ENCODE peak calls at places on chromosomes 1 and 21, in nine cellular contexts. G is MM.1S; L is CD4-positive, CD25-positive, alpha-beta regulatory T cell; F is esophagus squamous epithelium; Q is HCT116; Y is psoas muscle; M is AG04450; X is brain microvascular endothelial cell; V is IMR-90. W is an unnamed sample.

GRCh38 chr1:231935856-231936255 is 309.3 kb downstream of the DISC1 start:
- DNase-seq in G (no peak), M (no peak), X (no peak), V (no peak), F (no peak), Q (no peak), Y (no peak), L (no peak), W (no peak)

GRCh38 chr1:212281589-212281988 is 3.6 kb upstream of the PPP2R5A start:
- DNase-seq in F (no peak), X (no peak), V (peak), M (peak), G (no peak), Y (no peak), Q (no peak), L (no peak), W (no peak)

GRCh38 chr1:203187306-203188264 is 1.1 kb upstream of the CHI3L1 start:
- DNase-seq in Y (no peak), Q (no peak), G (no peak), F (no peak), M (no peak), V (no peak), L (no peak), X (no peak), W (no peak)

GRCh38 chr1:20008391-20008841 is 29.0 kb upstream of the PLA2G2A start:
- DNase-seq in L (no peak), M (no peak), G (no peak), Q (no peak), X (no peak), Y (no peak), F (no peak), V (no peak), W (no peak)

GRCh38 chr1:116503535-116504307 is 67.1 kb downstream of the CD58 start:
- DNase-seq in G (no peak), X (no peak), Y (no peak), V (no peak), L (no peak), F (no peak), Q (no peak), M (no peak), W (no peak)

GRCh38 chr1:90712931-90713618 is 4.0 kb downstream of the BARHL2 start:
- DNase-seq in X (no peak), L (no peak), M (no peak), G (no peak), Y (no peak), F (no peak), V (no peak), Q (no peak), W (no peak)

GRCh38 chr1:101238041-101238515 is 1.3 kb downstream of the S1PR1 start:
- DNase-seq in M (no peak), F (no peak), V (no peak), L (peak), Y (no peak), X (no peak), Q (no peak), G (no peak), W (no peak)

GRCh38 chr1:185645686-185646085 is 88.5 kb upstream of the HMCN1 start:
- DNase-seq in G (no peak), F (no peak), V (peak), X (no peak), M (no peak), Q (no peak), Y (no peak), L (no peak), W (no peak)

GRCh38 chr1:91872560-91873081 is 13.3 kb downstream of the TGFBR3 start:
- DNase-seq in F (no peak), L (no peak), X (no peak), M (no peak), G (no peak), Q (no peak), V (no peak), Y (no peak), W (no peak)

GRCh38 chr21:34522284-34522683 is 10.3 kb upstream of the KCNE1 start:
- DNase-seq in M (no peak), G (no peak), L (no peak), X (no peak), V (no peak), Q (no peak), Y (no peak), F (no peak), W (no peak)

GRCh38 chr1:220796530-220796929 is 9.8 kb downstream of the MTARC1 start:
- DNase-seq in F (no peak), L (no peak), X (no peak), M (no peak), V (no peak), G (no peak), Y (no peak), Q (no peak), W (no peak)

GRCh38 chr1:32886012-32886827 is at the start of gene HPCA:
- DNase-seq in V (peak), Q (no peak), G (peak), Y (peak), X (peak), F (no peak), L (no peak), M (no peak), W (no peak)

GRCh38 chr1:227945891-227946623 is 1.7 kb downstream of the WNT9A start:
- DNase-seq in X (peak), G (peak), L (no peak), Q (peak), V (peak), F (no peak), Y (peak), M (no peak), W (peak)

GRCh38 chr1:156964431-156964830 is 44.0 kb downstream of the LRRC71 start:
- DNase-seq in M (no peak), L (no peak), F (no peak), G (no peak), X (no peak), Y (no peak), Q (no peak), V (peak), W (no peak)

GRCh38 chr1:76764638-76765572 is 102.4 kb upstream of the ST6GALNAC5 start:
- DNase-seq in G (no peak), Q (no peak), X (no peak), M (no peak), Y (no peak), L (no peak), V (no peak), F (no peak), W (no peak)

GRCh38 chr21:34558166-34558565 is 46.2 kb upstream of the KCNE1 start:
- DNase-seq in G (no peak), V (no peak), Q (no peak), M (no peak), F (no peak), X (no peak), Y (no peak), L (no peak), W (peak)

GRCh38 chr1:219379691-219380090 is 206.0 kb downstream of the LYPLAL1 start:
- DNase-seq in G (no peak), Y (no peak), F (no peak), X (no peak), Q (no peak), L (no peak), M (no peak), V (no peak), W (no peak)

GRCh38 chr1:163414778-163415177 is 93.0 kb downstream of the NUF2 start:
- DNase-seq in V (no peak), X (no peak), M (no peak), F (no peak), Y (no peak), G (no peak), Q (no peak), L (no peak), W (no peak)

GRCh38 chr1:215257280-215257679 is 174.7 kb downstream of the KCNK2 start:
- DNase-seq in L (no peak), M (no peak), F (no peak), X (no peak), Y (no peak), G (no peak), Q (no peak), V (peak), W (no peak)

GRCh38 chr21:26106562-26106961 is 64.0 kb downstream of the APP start:
- DNase-seq in Q (no peak), X (no peak), G (no peak), Y (no peak), V (no peak), L (no peak), F (no peak), M (no peak), W (no peak)

GRCh38 chr1:195717651-195718050 is 890.6 kb downstream of the KCNT2 start:
- DNase-seq in F (no peak), G (no peak), M (no peak), X (no peak), Q (peak), Y (no peak), L (no peak), V (peak), W (no peak)

GRCh38 chr1:160472112-160472511 is 50.9 kb downstream of the SLAMF6 start:
- DNase-seq in M (no peak), F (no peak), L (no peak), X (no peak), G (no peak), Q (no peak), Y (no peak), V (no peak), W (no peak)

GRCh38 chr1:94299627-94300552 is 62.5 kb upstream of the ARHGAP29 start:
- DNase-seq in Q (peak), V (peak), G (no peak), X (peak), F (no peak), M (no peak), Y (no peak), L (no peak), W (peak)

GRCh38 chr1:196063952-196064351 is 544.3 kb downstream of the KCNT2 start:
- DNase-seq in G (no peak), L (no peak), F (no peak), M (no peak), V (no peak), Q (no peak), Y (no peak), X (no peak), W (no peak)

GRCh38 chr1:181126289-181126688 is 37.8 kb downstream of the IER5 start:
- DNase-seq in L (no peak), G (no peak), V (no peak), X (no peak), Y (no peak), M (no peak), Q (no peak), F (no peak), W (no peak)

GRCh38 chr1:233972563-233972950 is 68.1 kb downstream of the SLC35F3 start:
- DNase-seq in X (no peak), Q (no peak), M (no peak), G (no peak), V (no peak), F (no peak), L (no peak), Y (no peak), W (no peak)

GRCh38 chr1:246333855-246334254 is 173.2 kb downstream of the SMYD3 start:
- DNase-seq in Q (no peak), F (no peak), Y (no peak), M (no peak), X (no peak), G (no peak), L (no peak), V (no peak), W (no peak)

GRCh38 chr1:246335126-246335525 is 172.0 kb downstream of the SMYD3 start:
- DNase-seq in Y (no peak), Q (no peak), G (no peak), L (no peak), M (no peak), F (no peak), V (no peak), X (no peak), W (no peak)

GRCh38 chr1:246329900-246330299 is 177.2 kb downstream of the SMYD3 start:
- DNase-seq in Q (no peak), V (no peak), G (no peak), L (no peak), Y (no peak), M (no peak), X (no peak), F (no peak), W (no peak)

GRCh38 chr1:246332078-246332477 is 175.0 kb downstream of the SMYD3 start:
- DNase-seq in L (no peak), G (no peak), F (no peak), V (no peak), Q (no peak), Y (no peak), X (no peak), M (no peak), W (no peak)
- H3K27ac ChIP-seq in L (no peak), G (no peak), F (no peak), V (no peak), Q (no peak), Y (no peak), X (no peak), M (no peak), W (no peak)

GRCh38 chr1:210372931-210373627 is 44.4 kb downstream of the HHAT start:
- DNase-seq in X (no peak), Y (no peak), L (no peak), G (no peak), F (no peak), Q (no peak), M (no peak), V (no peak), W (no peak)
- H3K27ac ChIP-seq in X (no peak), Y (no peak), L (no peak), G (no peak), F (peak), Q (peak), M (no peak), V (no peak), W (peak)

GRCh38 chr1:194067772-194068171 is 881.4 kb upstream of the B3GALT2 start:
- DNase-seq in V (no peak), M (no peak), G (no peak), Y (no peak), Q (no peak), F (no peak), X (no peak), L (no peak), W (no peak)

GRCh38 chr1:194071200-194071599 is 884.8 kb upstream of the B3GALT2 start:
- DNase-seq in L (no peak), F (no peak), V (no peak), M (no peak), Y (no peak), X (no peak), G (no peak), Q (no peak), W (no peak)

GRCh38 chr1:194069831-194070218 is 883.4 kb upstream of the B3GALT2 start:
- DNase-seq in Q (no peak), L (no peak), M (no peak), F (no peak), V (no peak), G (no peak), X (no peak), Y (no peak), W (no peak)

GRCh38 chr1:194068444-194069167 is 882.2 kb upstream of the B3GALT2 start:
- DNase-seq in L (no peak), X (no peak), V (no peak), F (no peak), Y (no peak), Q (no peak), G (no peak), M (no peak), W (no peak)

DNA sequence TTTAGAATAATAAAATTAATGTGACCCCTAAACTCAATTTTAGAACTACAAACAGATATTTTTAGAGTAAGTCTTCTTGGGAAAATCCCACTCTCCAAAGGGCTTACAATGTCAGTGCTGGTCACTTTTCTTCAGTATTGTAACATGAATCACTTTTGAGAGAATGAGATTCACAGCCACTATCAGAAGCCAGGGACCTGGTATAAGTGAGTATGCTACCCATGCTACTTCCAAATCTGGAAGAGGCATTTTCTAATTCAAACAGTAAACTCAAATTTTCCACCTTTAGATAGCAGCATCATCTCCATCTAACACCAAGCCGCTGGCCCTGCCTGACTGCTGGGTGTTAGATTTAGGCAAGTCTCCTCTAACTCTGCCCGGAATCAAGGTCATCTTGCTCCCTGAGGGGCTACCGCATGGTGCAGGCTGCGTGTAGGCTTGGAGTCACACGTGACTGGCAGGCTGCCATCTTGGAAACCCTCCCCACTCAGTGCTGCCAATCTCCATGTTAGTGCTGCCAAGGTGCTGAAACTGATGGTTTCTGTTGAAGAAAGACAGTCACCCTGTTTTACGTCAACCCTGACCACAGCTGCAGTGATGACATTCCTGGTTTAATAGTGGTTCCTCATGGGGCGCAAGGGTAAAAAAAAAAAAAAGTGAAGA is 882.9 kb upstream of the B3GALT2 start:
- DNase-seq in X (no peak), V (peak), Q (no peak), F (no peak), Y (no peak), M (no peak), G (no peak), L (no peak), W (no peak)
- H3K27ac ChIP-seq in X (no peak), V (no peak), Q (no peak), F (no peak), Y (no peak), M (no peak), G (no peak), L (no peak), W (no peak)

DNA sequence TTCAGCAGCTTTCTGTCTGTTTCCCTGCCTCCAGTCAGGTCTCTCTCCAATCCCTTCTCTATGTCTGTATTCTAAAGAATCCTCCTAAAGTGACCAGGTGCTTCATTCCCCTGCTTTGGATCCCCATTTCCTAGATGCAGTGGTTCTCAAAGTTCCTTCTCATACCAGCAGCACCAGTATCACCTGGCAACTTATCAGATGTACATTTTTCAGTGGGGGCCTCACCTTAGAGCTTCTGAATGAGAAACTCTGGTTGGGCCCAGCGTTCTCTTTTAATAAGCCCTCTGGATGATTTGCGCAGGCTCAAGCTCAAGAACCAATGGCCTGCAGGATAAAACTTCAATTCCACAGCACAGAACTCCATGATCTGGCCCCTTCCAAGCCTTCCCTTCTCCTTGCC is 25.4 kb upstream of the ARTN start:
- DNase-seq in L (no peak), Q (no peak), G (no peak), Y (no peak), F (no peak), X (no peak), M (no peak), V (no peak), W (no peak)
- H3K27ac ChIP-seq in L (no peak), Q (no peak), G (no peak), Y (no peak), F (no peak), X (no peak), M (no peak), V (no peak), W (no peak)

GRCh38 chr1:224219011-224219611 is 36.1 kb downstream of the DEGS1 start:
- DNase-seq in G (no peak), Y (no peak), X (no peak), M (no peak), L (no peak), V (no peak), F (no peak), Q (no peak), W (no peak)

GRCh38 chr1:224219612-224220011 is 36.6 kb downstream of the DEGS1 start:
- DNase-seq in Q (no peak), L (no peak), Y (no peak), M (no peak), G (no peak), X (no peak), F (no peak), V (no peak), W (no peak)

GRCh38 chr1:224226849-224227502 is 43.9 kb downstream of the DEGS1 start:
- DNase-seq in Y (no peak), F (no peak), M (no peak), G (no peak), Q (no peak), X (no peak), V (no peak), L (no peak), W (no peak)

GRCh38 chr1:224223819-224224714 is 41.0 kb downstream of the DEGS1 start:
- DNase-seq in V (peak), F (no peak), L (no peak), X (peak), Q (no peak), G (no peak), M (peak), Y (no peak), W (peak)
- H3K27ac ChIP-seq in V (peak), F (no peak), L (no peak), X (no peak), Q (no peak), G (no peak), M (peak), Y (no peak), W (no peak)

DNA sequence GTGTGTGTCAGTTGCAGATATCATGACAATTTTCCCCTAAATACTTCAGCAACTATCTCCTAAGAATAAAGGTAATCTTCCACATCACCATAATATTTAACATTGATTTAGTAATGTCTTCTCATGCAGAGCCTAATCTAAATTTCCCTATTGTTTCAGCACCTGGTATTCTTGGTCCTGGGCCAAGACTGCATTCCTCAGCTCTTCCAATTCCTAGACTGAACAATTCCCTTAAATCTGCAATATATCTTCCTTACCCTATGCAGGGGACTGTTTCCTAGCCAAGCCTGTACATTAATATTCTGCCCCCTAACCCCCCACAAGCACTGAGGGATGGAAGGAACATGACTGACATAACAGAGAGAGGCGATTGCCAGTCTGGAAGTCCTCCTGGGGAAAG is 28.7 kb upstream of the DISP1 start:
- DNase-seq in Y (no peak), M (no peak), F (no peak), V (no peak), X (no peak), Q (no peak), L (no peak), G (no peak), W (no peak)
- H3K27ac ChIP-seq in Y (no peak), M (no peak), F (no peak), V (no peak), X (no peak), Q (no peak), L (no peak), G (no peak), W (no peak)

GRCh38 chr1:52140633-52141512 is 1.0 kb upstream of the ZFYVE9 start:
- DNase-seq in V (no peak), Q (no peak), M (no peak), G (no peak), F (no peak), X (no peak), L (no peak), Y (no peak), W (no peak)
- H3K27ac ChIP-seq in V (no peak), Q (peak), M (no peak), G (no peak), F (peak), X (peak), L (no peak), Y (peak), W (peak)

GRCh38 chr1:109151591-109151990 is 37.7 kb downstream of the ELAPOR1 start:
- DNase-seq in Q (no peak), F (no peak), X (no peak), Y (no peak), L (no peak), V (no peak), G (no peak), M (no peak), W (no peak)
- H3K27ac ChIP-seq in Q (no peak), F (no peak), X (no peak), Y (no peak), L (no peak), V (peak), G (no peak), M (peak), W (no peak)

DNA sequence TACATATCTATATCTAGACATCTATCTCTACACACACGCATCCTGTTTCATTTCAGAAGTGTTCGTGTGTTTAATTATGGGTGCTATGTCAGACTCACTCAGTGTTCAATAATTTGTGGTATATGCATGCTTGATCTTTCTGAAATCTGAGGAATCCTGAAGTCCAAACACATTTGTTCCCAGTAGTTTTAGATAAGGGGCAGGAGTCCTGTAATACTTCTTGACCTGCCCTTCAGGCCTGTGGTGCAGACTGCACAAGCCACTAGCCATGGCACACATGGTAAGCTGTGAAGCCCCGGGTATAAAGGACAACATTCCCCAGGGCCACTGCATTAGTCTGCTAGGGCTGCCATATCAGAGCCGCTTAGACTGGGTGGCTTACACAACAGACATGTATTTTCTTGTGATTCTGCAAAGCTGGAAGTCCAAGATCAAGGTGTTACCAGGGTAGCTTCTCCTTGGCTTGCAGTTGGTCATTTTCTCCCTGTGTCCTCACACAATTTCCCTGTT is 267.2 kb downstream of the RHOU start:
- DNase-seq in V (no peak), Q (no peak), L (no peak), G (no peak), F (no peak), X (no peak), Y (no peak), M (no peak), W (no peak)
- H3K27ac ChIP-seq in V (no peak), Q (no peak), L (no peak), G (no peak), F (no peak), X (no peak), Y (no peak), M (no peak), W (no peak)